ENCODE peak calls at places on chromosomes 16 and 17, in eight cellular contexts. P is astrocyte of the spinal cord; Q is CD8-positive, alpha-beta T cell; T is AG09309; D is endothelial cell; G is fibroblast of villous mesenchyme; J is esophagus muscularis mucosa; V is HCT116. U is an unnamed sample.

GRCh38 chr17:13230908-13231307 is 213.1 kb upstream of the ELAC2 start:
- DNase-seq in G (no peak), T (no peak), D (no peak), Q (no peak), P (no peak), V (no peak), J (no peak), U (no peak)

GRCh38 chr17:78294776-78295175 is 63.3 kb downstream of the TMEM235 start:
- DNase-seq in J (no peak), G (peak), V (peak), P (peak), Q (no peak), D (no peak), T (peak), U (no peak)

GRCh38 chr16:75065149-75065807 is 51.3 kb downstream of the LDHD start:
- DNase-seq in Q (peak), D (no peak), V (no peak), J (no peak), T (no peak), P (no peak), G (no peak), U (no peak)

GRCh38 chr16:1146409-1146808 is 6.5 kb upstream of the CACNA1H start:
- DNase-seq in G (no peak), J (no peak), P (no peak), V (no peak), Q (no peak), T (no peak), D (no peak), U (no peak)

GRCh38 chr17:71922439-71922838 is 198.4 kb upstream of the SOX9 start:
- DNase-seq in Q (no peak), V (no peak), T (peak), P (peak), D (no peak), J (no peak), G (peak), U (no peak)

GRCh38 chr16:86642084-86642483 is 63.7 kb downstream of the FOXL1 start:
- DNase-seq in D (no peak), J (no peak), V (peak), G (no peak), P (no peak), T (no peak), Q (no peak), U (no peak)

GRCh38 chr16:22890976-22891375 is 77.0 kb downstream of the HS3ST2 start:
- DNase-seq in D (no peak), V (no peak), T (no peak), G (no peak), J (no peak), P (no peak), Q (no peak), U (no peak)

GRCh38 chr17:8894673-8895578 is 27.5 kb upstream of the PIK3R6 start:
- DNase-seq in P (peak), V (peak), T (peak), G (peak), Q (peak), D (peak), J (no peak), U (no peak)

GRCh38 chr17:13256545-13256944 is 238.7 kb upstream of the ELAC2 start:
- DNase-seq in D (no peak), J (no peak), T (no peak), Q (no peak), V (no peak), G (no peak), P (no peak), U (no peak)

GRCh38 chr17:76452102-76452645 is 778 bp downstream of the UBE2O start:
- DNase-seq in T (no peak), V (no peak), D (peak), J (no peak), P (no peak), G (no peak), Q (no peak), U (no peak)

GRCh38 chr16:35409503-35409902 is 1950.1 kb downstream of the TP53TG3F start:
- DNase-seq in G (peak), J (no peak), P (no peak), D (no peak), Q (no peak), T (no peak), V (no peak), U (no peak)

GRCh38 chr17:73042809-73043685 is 49.4 kb downstream of the SLC39A11 start:
- DNase-seq in D (no peak), V (no peak), J (no peak), T (no peak), Q (no peak), P (peak), G (no peak), U (no peak)

GRCh38 chr17:80649672-80650338 is 105.2 kb downstream of the RPTOR start:
- DNase-seq in J (no peak), V (peak), T (peak), Q (peak), D (peak), P (peak), G (peak), U (no peak)

GRCh38 chr16:84940670-84941551 is 70.4 kb downstream of the ZDHHC7 start:
- DNase-seq in J (no peak), T (peak), P (no peak), G (peak), Q (no peak), D (no peak), V (no peak), U (no peak)

GRCh38 chr17:59506907-59507726 is 58.3 kb upstream of the DHX40 start:
- DNase-seq in G (peak), P (no peak), J (no peak), T (no peak), Q (no peak), D (no peak), V (no peak), U (peak)

GRCh38 chr16:86479419-86479818 is 30.9 kb upstream of the FOXF1 start:
- DNase-seq in T (no peak), V (no peak), G (peak), Q (no peak), P (no peak), J (no peak), D (no peak), U (no peak)

GRCh38 chr17:7328840-7329359 is at the start of gene NEURL4:
- DNase-seq in T (no peak), Q (peak), D (no peak), P (no peak), V (no peak), G (no peak), J (no peak), U (no peak)

GRCh38 chr17:50027639-50028206 is 28.2 kb upstream of the ITGA3 start:
- DNase-seq in D (no peak), J (no peak), P (peak), G (peak), V (peak), Q (no peak), T (peak), U (no peak)

GRCh38 chr17:79870540-79870939 is 31.3 kb upstream of the CBX4 start:
- DNase-seq in G (no peak), T (no peak), V (no peak), J (no peak), P (no peak), Q (no peak), D (no peak), U (no peak)

GRCh38 chr17:38702900-38703741 is 2.0 kb upstream of the MLLT6 start:
- DNase-seq in Q (no peak), G (no peak), P (no peak), J (no peak), V (no peak), T (no peak), D (no peak), U (no peak)

GRCh38 chr16:4624827-4625616 is 396 bp downstream of the MGRN1 start:
- DNase-seq in G (peak), V (no peak), P (peak), T (no peak), J (peak), D (peak), Q (peak), U (no peak)

GRCh38 chr17:79221597-79221996 is 147.0 kb downstream of the ENGASE start:
- DNase-seq in V (no peak), D (no peak), T (no peak), Q (no peak), G (no peak), P (no peak), J (no peak), U (no peak)

GRCh38 chr16:81879625-81880024 is 100.5 kb downstream of the PLCG2 start:
- DNase-seq in D (no peak), T (no peak), V (no peak), P (no peak), Q (no peak), G (no peak), J (no peak), U (no peak)

GRCh38 chr17:29036584-29036983 is 6.4 kb upstream of the PIPOX start:
- DNase-seq in V (no peak), P (no peak), D (no peak), G (no peak), T (no peak), Q (no peak), J (no peak), U (no peak)

GRCh38 chr17:19553036-19553435 is 19.4 kb downstream of the SLC47A1 start:
- DNase-seq in G (no peak), V (no peak), J (no peak), P (no peak), Q (no peak), D (no peak), T (no peak), U (no peak)

GRCh38 chr17:12406623-12407228 is 259.0 kb upstream of the MYOCD start:
- DNase-seq in V (no peak), G (peak), J (peak), T (no peak), D (no peak), P (no peak), Q (no peak), U (no peak)

GRCh38 chr16:10318798-10319500 is 66.9 kb upstream of the ATF7IP2 start:
- DNase-seq in T (no peak), P (no peak), D (no peak), G (no peak), J (no peak), V (no peak), Q (no peak), U (no peak)

GRCh38 chr16:72033437-72033836 is 20.9 kb upstream of the HP start:
- DNase-seq in J (no peak), G (no peak), P (no peak), Q (no peak), T (no peak), D (no peak), V (no peak), U (no peak)

GRCh38 chr17:181213-182163 is at the start of gene DOC2B:
- DNase-seq in Q (peak), G (peak), J (no peak), T (no peak), D (peak), V (peak), P (no peak), U (no peak)

GRCh38 chr16:48862087-48862532 is 252.1 kb upstream of the N4BP1 start:
- DNase-seq in V (peak), J (no peak), G (peak), P (peak), D (no peak), Q (no peak), T (peak), U (no peak)

GRCh38 chr16:29876578-29877249 is 13.7 kb upstream of the CDIPT start:
- DNase-seq in T (no peak), J (no peak), D (no peak), Q (no peak), V (no peak), P (no peak), G (no peak), U (no peak)

GRCh38 chr16:9647981-9648701 is 534.1 kb downstream of the GRIN2A start:
- DNase-seq in J (peak), D (peak), Q (no peak), V (no peak), G (peak), T (no peak), P (no peak), U (no peak)

GRCh38 chr17:68172461-68172954 is 75.3 kb upstream of the AMZ2 start:
- DNase-seq in P (peak), T (no peak), J (no peak), Q (peak), G (peak), V (peak), D (peak), U (peak)

GRCh38 chr16:2512920-2513404 is 790 bp upstream of the ATP6V0C start:
- DNase-seq in V (no peak), J (no peak), T (no peak), P (no peak), Q (peak), G (no peak), D (no peak), U (no peak)

GRCh38 chr16:3152022-3152272 is 17.1 kb downstream of the ZNF213 start:
- DNase-seq in V (no peak), D (no peak), Q (no peak), P (no peak), J (no peak), G (no peak), T (no peak), U (no peak)

DNA sequence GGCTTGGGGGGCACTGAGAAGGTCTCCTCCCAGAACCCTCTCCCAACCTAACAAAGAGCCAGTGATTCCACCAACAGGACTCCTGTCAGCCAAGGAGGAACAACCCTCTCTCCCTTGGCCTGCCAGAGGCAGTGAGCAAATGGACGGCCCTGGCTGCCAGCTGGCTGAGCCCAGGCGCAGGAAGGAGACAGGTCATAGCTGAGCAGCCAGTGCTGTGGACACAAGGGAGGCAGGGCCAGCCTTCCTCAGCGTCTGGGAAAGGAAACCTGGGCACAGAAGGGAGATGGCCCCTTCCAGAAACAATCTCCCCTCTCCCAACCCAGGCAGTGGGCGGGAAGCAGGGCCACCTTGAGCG is 2.1 kb downstream of the MPO start:
- DNase-seq in T (no peak), Q (no peak), P (no peak), J (no peak), V (no peak), D (no peak), G (no peak), U (no peak)
- TF ChIP-seq CTCF in T (no peak), Q (no peak), P (no peak), J (no peak), V (no peak), D (no peak), G (no peak), U (no peak)

DNA sequence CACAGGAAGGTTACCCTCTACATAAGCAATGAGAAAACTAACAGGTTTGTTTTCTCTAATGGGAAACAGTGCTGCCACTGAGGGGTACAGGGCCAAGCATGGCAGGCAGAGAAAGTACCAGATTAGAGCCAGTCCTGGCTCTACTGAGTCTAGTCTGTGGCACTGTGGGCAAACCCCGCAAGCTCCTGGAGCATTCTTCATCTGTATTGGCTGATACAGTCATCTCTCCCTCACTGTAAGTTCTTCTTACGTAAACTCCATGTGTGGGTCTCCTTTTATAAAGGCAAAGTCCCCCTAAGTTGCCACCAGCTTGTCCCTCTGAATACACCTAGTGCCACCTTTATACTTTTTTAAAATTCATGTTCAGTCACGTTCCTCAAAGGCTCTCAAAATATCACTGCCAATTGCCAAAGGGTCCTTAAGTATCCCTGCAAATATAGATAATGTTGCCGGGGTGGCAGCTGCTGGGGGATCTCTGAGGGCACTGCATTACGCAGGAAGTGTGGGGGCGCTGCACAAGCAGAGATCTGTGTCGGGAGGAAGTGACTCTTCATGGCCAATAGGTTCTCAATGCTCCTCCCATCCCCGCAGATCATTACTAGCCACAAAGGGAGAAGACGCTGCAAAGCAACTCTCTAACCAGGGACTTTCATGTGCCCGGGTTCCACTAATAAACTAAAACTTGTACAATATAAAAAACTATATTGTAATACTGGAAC is 18.8 kb downstream of the XPO6 start:
- DNase-seq in G (no peak), Q (peak), D (no peak), T (no peak), J (no peak), V (no peak), P (no peak), U (no peak)
- TF ChIP-seq CTCF in G (no peak), Q (peak), D (no peak), T (no peak), J (no peak), V (no peak), P (no peak), U (no peak)

GRCh38 chr17:81667754-81668153 is 1.2 kb downstream of the CCDC137 start:
- DNase-seq in V (no peak), P (no peak), D (no peak), J (no peak), G (peak), T (no peak), Q (no peak), U (no peak)
- TF ChIP-seq CTCF in V (no peak), P (no peak), D (no peak), J (no peak), G (peak), T (no peak), Q (no peak), U (no peak)

DNA sequence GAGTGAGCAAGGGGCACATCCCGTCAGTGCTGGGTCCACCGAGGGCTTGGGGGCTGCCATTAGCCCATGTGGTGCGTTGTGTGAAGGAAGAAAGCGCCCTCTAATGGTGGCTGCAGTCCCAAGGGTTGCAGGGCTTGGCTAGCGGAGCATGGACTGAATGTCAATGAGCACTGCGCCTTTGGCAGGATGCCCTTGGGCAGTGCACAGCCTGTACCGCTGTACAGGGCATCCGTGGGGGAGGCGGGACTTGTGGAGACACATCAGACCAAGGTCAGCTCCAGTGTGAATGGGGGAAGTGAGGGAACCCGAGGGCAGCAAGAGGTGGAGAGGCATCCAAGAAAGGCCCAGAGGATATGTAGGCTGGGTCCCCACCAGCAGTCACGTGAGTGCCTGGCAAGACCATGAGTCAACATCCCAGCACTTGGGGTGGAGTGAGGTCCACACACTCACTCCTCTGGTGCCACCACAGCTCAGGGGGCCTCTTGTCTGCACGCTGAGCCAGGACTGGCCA is 75.5 kb upstream of the MED9 start:
- DNase-seq in V (peak), Q (no peak), P (no peak), T (no peak), D (no peak), J (no peak), G (no peak), U (no peak)
- TF ChIP-seq CTCF in V (peak), Q (no peak), P (no peak), T (no peak), D (no peak), J (no peak), G (no peak), U (no peak)

GRCh38 chr17:40317345-40317873 is 8.4 kb downstream of the RARA start:
- DNase-seq in P (peak), D (peak), V (peak), T (no peak), G (peak), Q (peak), J (no peak), U (no peak)
- TF ChIP-seq CTCF in P (peak), D (peak), V (no peak), T (peak), G (peak), Q (peak), J (peak), U (peak)

DNA sequence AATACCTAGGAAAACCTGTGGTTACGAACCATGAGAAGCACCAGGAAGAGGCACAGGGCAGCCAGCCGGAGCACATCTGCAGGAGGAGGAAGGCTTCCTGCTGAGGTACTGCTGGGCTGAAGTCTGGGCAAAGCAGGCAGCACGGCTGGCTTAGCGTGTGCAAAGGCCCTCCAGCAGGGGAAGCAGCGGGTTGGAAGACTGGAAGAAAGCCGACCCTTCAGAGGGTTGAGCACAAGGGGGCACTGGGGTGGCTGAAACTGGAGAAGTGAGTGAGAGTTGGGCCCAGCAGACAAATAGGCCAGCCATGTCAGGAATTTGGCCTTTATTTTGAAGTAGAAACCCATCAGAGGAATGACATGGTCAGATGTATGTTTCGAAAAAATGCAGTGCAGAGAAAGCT is 12.1 kb upstream of the HSD3B7 start:
- DNase-seq in V (no peak), J (no peak), Q (no peak), P (peak), D (no peak), T (no peak), G (no peak), U (no peak)
- TF ChIP-seq CTCF in V (no peak), J (no peak), Q (no peak), P (peak), D (no peak), T (peak), G (peak), U (peak)

GRCh38 chr16:47278571-47278970 is 134.8 kb upstream of the NETO2 start:
- DNase-seq in V (no peak), T (no peak), J (no peak), P (no peak), D (no peak), G (peak), Q (no peak), U (no peak)

DNA sequence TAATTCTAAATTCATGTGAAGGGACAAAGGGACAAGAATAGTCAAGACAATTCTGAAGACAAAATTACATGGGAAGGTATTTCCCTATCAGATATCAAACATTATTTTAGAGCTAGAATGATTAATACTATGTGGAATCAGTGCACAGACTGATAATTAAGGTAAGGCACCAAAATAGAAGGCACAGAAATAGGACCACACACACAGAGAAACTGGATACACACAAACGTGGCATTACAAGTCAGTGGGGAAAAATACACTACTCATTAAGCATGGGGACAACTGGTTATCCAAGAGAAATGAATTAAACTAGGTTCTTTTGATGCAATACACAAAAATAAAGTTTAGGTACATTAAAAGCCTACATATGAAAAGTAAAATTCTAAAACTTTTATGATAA is 132.8 kb upstream of the NETO2 start:
- DNase-seq in P (no peak), D (no peak), J (no peak), V (no peak), T (no peak), Q (no peak), G (no peak), U (no peak)
- TF ChIP-seq CTCF in P (no peak), D (no peak), J (no peak), V (no peak), T (no peak), Q (no peak), G (no peak), U (no peak)

DNA sequence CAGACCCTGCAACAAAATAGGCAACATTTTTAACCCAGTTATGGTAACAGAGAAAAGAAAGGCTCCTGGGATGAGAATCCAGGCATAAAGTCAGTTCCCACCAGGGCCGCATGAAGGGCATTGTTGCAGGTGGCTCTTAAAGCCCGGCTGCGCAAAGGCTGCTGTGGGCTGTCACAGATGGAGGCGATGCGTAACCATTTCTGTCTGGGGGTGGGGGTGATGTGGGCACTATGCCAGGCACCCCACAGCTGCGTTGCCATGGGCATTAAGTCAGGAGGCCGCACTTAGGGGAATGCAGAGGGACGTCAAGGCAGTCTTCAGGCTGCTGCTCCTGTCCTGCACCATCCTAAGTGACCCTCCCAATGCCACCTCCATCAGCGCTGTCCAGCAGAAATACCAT is 228.4 kb downstream of the CPPED1 start:
- DNase-seq in V (no peak), D (no peak), G (no peak), T (no peak), Q (no peak), J (no peak), P (no peak), U (no peak)
- TF ChIP-seq CTCF in V (no peak), D (no peak), G (no peak), T (no peak), Q (no peak), J (no peak), P (no peak), U (no peak)